ENCODE peak calls at places on chromosomes 1 and 21, in six cellular contexts. W is K562, V is fibroblast of villous mesenchyme, U is hepatocyte, Z is ascending aorta, N is epithelial cell of proximal tubule. X is an unnamed sample.

GRCh38 chr1:212814548-212814947 is 22.9 kb downstream of the TATDN3 start:
- DNase-seq in W (no peak), N (no peak), V (no peak), U (peak), Z (no peak), X (no peak)

GRCh38 chr1:65021792-65022191 is 55.4 kb upstream of the JAK1 start:
- DNase-seq in U (no peak), N (no peak), V (no peak), W (peak), Z (no peak), X (no peak)

GRCh38 chr1:94801919-94802546 is 18.1 kb upstream of the SLC44A3 start:
- DNase-seq in V (peak), Z (peak), W (peak), N (peak), U (peak), X (peak)

GRCh38 chr1:93671090-93671743 is 10.4 kb downstream of the BCAR3 start:
- DNase-seq in W (no peak), U (no peak), Z (no peak), V (no peak), N (no peak), X (no peak)

GRCh38 chr1:38908821-38909220 is 27.4 kb upstream of the GJA9 start:
- DNase-seq in U (no peak), V (no peak), W (no peak), Z (no peak), N (no peak), X (no peak)

GRCh38 chr1:17617787-17618557 is 78.5 kb downstream of the ARHGEF10L start:
- DNase-seq in N (no peak), V (peak), W (no peak), U (no peak), Z (peak), X (peak)

GRCh38 chr21:14686466-14687276 is 140.6 kb upstream of the SAMSN1 start:
- DNase-seq in U (no peak), Z (no peak), W (no peak), N (no peak), V (no peak), X (peak)

GRCh38 chr1:179077396-179077795 is 4.5 kb upstream of the TOR3A start:
- DNase-seq in W (no peak), Z (no peak), U (no peak), V (peak), N (no peak), X (peak)

GRCh38 chr1:230728710-230729392 is 14.9 kb upstream of the AGT start:
- DNase-seq in V (no peak), U (no peak), W (no peak), Z (peak), N (no peak), X (no peak)

GRCh38 chr1:248730507-248731335 is 24.8 kb downstream of the LYPD8 start:
- DNase-seq in V (no peak), Z (no peak), U (no peak), W (peak), N (peak), X (no peak)

GRCh38 chr1:55584521-55585401 is 369.6 kb upstream of the USP24 start:
- DNase-seq in W (no peak), N (no peak), U (peak), Z (no peak), V (peak), X (peak)

GRCh38 chr1:3352952-3353331 is 101.5 kb upstream of the ARHGEF16 start:
- DNase-seq in Z (no peak), V (no peak), U (peak), W (no peak), N (peak), X (peak)

GRCh38 chr1:185628102-185628501 is 106.1 kb upstream of the HMCN1 start:
- DNase-seq in U (no peak), W (no peak), V (no peak), N (no peak), Z (no peak), X (no peak)

GRCh38 chr1:1543706-1544099 is 3.3 kb upstream of the TMEM240 start:
- DNase-seq in U (peak), W (no peak), Z (no peak), N (no peak), V (no peak), X (no peak)

GRCh38 chr1:159911668-159912067 is 11.7 kb upstream of the CFAP45 start:
- DNase-seq in U (no peak), N (no peak), Z (no peak), W (no peak), V (no peak), X (no peak)

GRCh38 chr1:64861611-64862010 is 104.7 kb downstream of the JAK1 start:
- DNase-seq in W (no peak), Z (no peak), V (peak), U (peak), N (no peak), X (peak)

GRCh38 chr1:18107671-18108312 is at the start of gene IGSF21:
- DNase-seq in W (no peak), Z (no peak), N (no peak), V (no peak), U (peak), X (no peak)

GRCh38 chr1:244815600-244816099 is 19.8 kb upstream of the COX20 start:
- DNase-seq in U (no peak), W (no peak), V (no peak), N (no peak), Z (no peak), X (no peak)
- H3K4me3 ChIP-seq in U (no peak), W (no peak), V (no peak), N (no peak), Z (no peak), X (no peak)

GRCh38 chr1:89994805-89995594 is at the start of gene ZNF326:
- DNase-seq in V (peak), U (peak), Z (peak), N (peak), W (peak), X (peak)
- TF ChIP-seq CTCF in V (no peak), U (no peak), Z (no peak), N (no peak), W (peak), X (no peak)

DNA sequence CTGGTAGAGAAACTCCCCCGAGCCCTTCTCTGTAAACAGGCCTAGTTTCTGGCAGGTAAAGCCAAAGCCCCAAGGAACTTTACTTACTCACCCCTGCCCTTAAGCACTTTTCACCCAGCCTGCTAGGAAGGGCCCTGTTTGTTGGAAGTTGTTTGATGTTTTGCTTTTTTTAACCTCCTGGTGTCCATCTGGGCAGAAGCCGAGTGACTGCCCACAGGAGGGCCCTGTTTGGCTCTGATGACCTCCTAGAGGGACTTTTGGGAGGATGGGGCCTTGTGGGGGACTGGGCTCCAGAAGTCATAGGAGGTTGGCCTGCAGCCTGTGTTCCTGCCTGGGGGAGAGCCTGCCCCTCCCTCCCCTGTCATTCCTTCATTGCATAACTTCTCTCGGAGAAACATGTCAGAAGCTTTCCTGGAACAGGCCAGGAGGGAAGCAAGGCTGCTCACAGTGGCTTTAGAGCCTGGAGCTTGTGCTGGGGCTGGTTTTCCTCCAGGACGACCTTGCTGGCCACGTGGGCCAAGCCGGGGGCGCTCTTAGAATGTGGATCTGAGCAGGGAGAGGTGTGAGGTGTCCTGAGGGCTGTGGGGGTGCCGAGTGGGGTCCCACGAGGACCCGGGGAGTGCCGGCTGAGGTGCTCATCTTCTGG is 33.9 kb downstream of the COQ8A start:
- DNase-seq in W (no peak), Z (peak), N (no peak), V (peak), U (peak), X (peak)
- H3K4me3 ChIP-seq in W (no peak), Z (peak), N (no peak), V (no peak), U (no peak), X (no peak)

GRCh38 chr1:180264595-180264994 is 34.5 kb downstream of the LHX4 start:
- DNase-seq in Z (peak), V (no peak), N (no peak), W (no peak), U (no peak), X (no peak)
- TF ChIP-seq CTCF in Z (no peak), V (no peak), N (no peak), W (no peak), U (no peak), X (no peak)

GRCh38 chr1:201648911-201649775 is 110.2 kb downstream of the NAV1 start:
- DNase-seq in W (peak), V (peak), Z (peak), N (no peak), U (peak), X (peak)

GRCh38 chr1:201649776-201650607 is 111.1 kb downstream of the NAV1 start:
- DNase-seq in V (peak), U (peak), W (peak), Z (peak), N (no peak), X (peak)

GRCh38 chr1:201652180-201652579 is 113.3 kb downstream of the NAV1 start:
- DNase-seq in N (no peak), W (no peak), Z (no peak), V (no peak), U (no peak), X (no peak)

GRCh38 chr1:201648066-201648910 is 109.4 kb downstream of the NAV1 start:
- DNase-seq in N (no peak), U (peak), Z (peak), W (peak), V (peak), X (peak)

GRCh38 chr1:201650608-201650933 is 111.6 kb downstream of the NAV1 start:
- DNase-seq in N (no peak), W (no peak), Z (no peak), U (no peak), V (no peak), X (no peak)
- H3K4me3 ChIP-seq in N (peak), W (peak), Z (peak), U (no peak), V (peak), X (peak)